ENCODE peak calls at places on chromosome 9, in five cellular contexts. Z is body of pancreas, S is cardiac muscle cell, C is GM10248, O is cardiac fibroblast. A is an unnamed sample.

GRCh38 chr9:101639785-101640437 is 45.1 kb upstream of the PPP3R2 start:
- DNase-seq in O (peak; percentile 5), Z (no peak), C (no peak), S (no peak), A (no peak)

GRCh38 chr9:137423810-137424291 is 658 bp downstream of the NOXA1 start:
- DNase-seq in S (no peak), Z (peak; percentile 84), O (no peak), C (no peak), A (no peak)

GRCh38 chr9:93617273-93617672 is 40.9 kb downstream of the PHF2 start:
- DNase-seq in C (no peak), Z (no peak), S (no peak), O (no peak), A (no peak)

GRCh38 chr9:79764377-79764776 is 192.6 kb downstream of the TLE4 start:
- DNase-seq in S (peak; percentile 83), O (peak; percentile 90), Z (peak; percentile 12), C (no peak), A (no peak)

GRCh38 chr9:104794070-104794469 is 30.1 kb downstream of the NIPSNAP3B start:
- DNase-seq in O (no peak), S (no peak), C (no peak), Z (no peak), A (no peak)

GRCh38 chr9:93081081-93081529 is 14.9 kb upstream of the CARD19 start:
- DNase-seq in S (peak; percentile 68), O (no peak), C (no peak), Z (no peak), A (no peak)

GRCh38 chr9:110543631-110544051 is 35.9 kb downstream of the SVEP1 start:
- DNase-seq in C (no peak), S (peak; percentile 90), Z (peak; percentile 16), O (peak; percentile 26), A (no peak)

GRCh38 chr9:32403567-32403966 is 19.1 kb downstream of the ACO1 start:
- DNase-seq in C (no peak), Z (no peak), O (peak; percentile 22), S (no peak), A (no peak)

GRCh38 chr9:69937358-69937757 is 106.3 kb upstream of the MAMDC2 start:
- DNase-seq in S (no peak), O (peak; percentile 73), Z (no peak), C (no peak), A (no peak)

GRCh38 chr9:114487607-114488300 is 17.5 kb downstream of the WHRN start:
- DNase-seq in S (peak; percentile 77), C (peak; percentile 70), Z (peak; percentile 69), O (peak; percentile 77), A (peak; percentile 27)

GRCh38 chr9:126722252-126722921 is 82.5 kb upstream of the ZBTB43 start:
- DNase-seq in C (peak; percentile 93), S (peak; percentile 70), Z (peak; percentile 79), O (peak; percentile 37), A (no peak)

GRCh38 chr9:75054373-75055001 is 26.4 kb upstream of the CARNMT1 start:
- DNase-seq in Z (no peak), C (no peak), S (peak; percentile 69), O (peak; percentile 14), A (no peak)

GRCh38 chr9:18268381-18268780 is 205.6 kb upstream of the ADAMTSL1 start:
- DNase-seq in Z (no peak), S (peak; percentile 79), C (no peak), O (peak; percentile 84), A (no peak)

GRCh38 chr9:16673171-16673570 is 197.3 kb downstream of the BNC2 start:
- DNase-seq in C (no peak), O (no peak), Z (no peak), S (no peak), A (no peak)

GRCh38 chr9:35333551-35333950 is 156.4 kb upstream of the RUSC2 start:
- DNase-seq in S (peak; percentile 62), C (no peak), O (peak; percentile 88), Z (no peak), A (no peak)

GRCh38 chr9:86671018-86671417 is 276.3 kb downstream of the GAS1 start:
- DNase-seq in O (no peak), C (no peak), S (no peak), Z (no peak), A (no peak)

GRCh38 chr9:995192-995591 is 18.7 kb downstream of the DMRT3 start:
- DNase-seq in O (no peak), S (no peak), Z (no peak), C (no peak), A (no peak)

GRCh38 chr9:15381491-15381890 is 41.2 kb upstream of the SNAPC3 start:
- DNase-seq in O (no peak), C (no peak), S (no peak), Z (no peak), A (no peak)

GRCh38 chr9:88949961-88950340 is 41.3 kb upstream of the S1PR3 start:
- DNase-seq in C (no peak), S (no peak), O (peak; percentile 42), Z (no peak), A (no peak)

GRCh38 chr9:87255437-87256155 is 242.1 kb upstream of the DAPK1 start:
- DNase-seq in Z (no peak), O (no peak), S (peak; percentile 78), C (no peak), A (no peak)

DNA sequence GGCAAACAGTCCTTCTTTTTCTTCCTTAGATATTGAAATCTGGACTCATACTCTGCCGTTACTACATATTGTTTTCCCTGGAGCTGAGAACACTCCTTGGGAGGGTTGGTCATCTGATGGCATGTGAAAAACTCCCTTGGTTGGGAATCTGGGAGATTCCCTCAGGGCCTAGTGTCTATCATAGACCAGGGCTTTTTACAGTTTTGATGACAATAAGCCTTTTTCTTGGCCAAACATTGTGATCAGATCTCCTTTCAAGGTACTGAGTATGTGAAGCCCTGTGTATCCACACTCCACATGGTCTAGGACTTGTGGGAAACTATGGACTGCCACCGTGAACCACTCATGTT is 32.9 kb downstream of the TMEM252 start:
- DNase-seq in Z (no peak), S (no peak), O (no peak), C (no peak), A (no peak)
- TF ChIP-seq CTCF in Z (no peak), S (no peak), O (no peak), C (no peak), A (no peak)

GRCh38 chr9:37753489-37754190 is at the start of gene TRMT10B:
- DNase-seq in O (peak; percentile 74), Z (peak; percentile 65), C (peak; percentile 89), S (peak; percentile 82), A (no peak)
- TF ChIP-seq CTCF in O (peak; percentile 24), Z (peak; percentile 6), C (no peak), S (peak; percentile 13), A (no peak)

GRCh38 chr9:98536542-98537173 is 172.1 kb downstream of the GABBR2 start:
- DNase-seq in O (peak; percentile 40), C (peak; percentile 59), Z (no peak), S (peak; percentile 15), A (no peak)
- TF ChIP-seq CTCF in O (peak; percentile 41), C (peak; percentile 58), Z (no peak), S (peak; percentile 37), A (peak; percentile 36)

GRCh38 chr9:6942406-6942805 is 184.6 kb downstream of the KDM4C start:
- DNase-seq in O (no peak), Z (no peak), S (no peak), C (no peak), A (no peak)

GRCh38 chr9:6944093-6944551 is 186.3 kb downstream of the KDM4C start:
- DNase-seq in Z (no peak), O (peak; percentile 90), S (peak; percentile 86), C (no peak), A (peak; percentile 56)

GRCh38 chr9:6943293-6943692 is 185.5 kb downstream of the KDM4C start:
- DNase-seq in S (no peak), Z (no peak), C (no peak), O (no peak), A (no peak)

GRCh38 chr9:6938873-6939272 is 181.1 kb downstream of the KDM4C start:
- DNase-seq in C (no peak), Z (no peak), S (no peak), O (no peak), A (no peak)

DNA sequence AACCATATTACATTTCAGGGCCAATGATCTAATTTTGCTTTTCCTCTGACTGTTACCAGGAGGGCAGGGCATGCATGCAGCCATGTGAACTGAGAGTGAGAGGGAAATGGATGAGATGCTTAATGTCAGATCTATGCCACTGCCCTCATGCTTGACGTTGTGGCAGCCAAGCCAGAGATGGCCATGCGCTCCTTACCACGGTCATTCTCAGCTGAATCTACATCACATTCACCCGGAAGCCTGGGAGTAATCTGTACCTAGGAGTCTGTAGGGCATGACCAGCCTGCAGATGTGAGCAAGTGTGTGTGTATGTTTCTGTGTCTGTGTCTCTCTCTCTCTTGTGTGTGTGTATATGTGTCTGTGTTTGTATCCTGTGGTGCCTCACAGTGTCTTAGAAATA is 183.8 kb downstream of the KDM4C start:
- DNase-seq in S (no peak), C (no peak), O (no peak), Z (no peak), A (no peak)
- TF ChIP-seq CTCF in S (no peak), C (no peak), O (no peak), Z (no peak), A (no peak)

GRCh38 chr9:135608999-135609317 is 30.4 kb downstream of the GLT6D1 start:
- DNase-seq in C (no peak), Z (no peak), O (no peak), S (no peak), A (no peak)

GRCh38 chr9:135608294-135608998 is 30.9 kb downstream of the GLT6D1 start:
- DNase-seq in S (no peak), C (no peak), O (no peak), Z (no peak), A (no peak)

GRCh38 chr9:135607401-135608293 is 31.7 kb downstream of the GLT6D1 start:
- DNase-seq in O (no peak), S (no peak), C (no peak), Z (no peak), A (no peak)

GRCh38 chr9:135610290-135611141 is 28.8 kb downstream of the GLT6D1 start:
- DNase-seq in S (no peak), Z (no peak), O (no peak), C (no peak), A (no peak)

GRCh38 chr9:135609366-135609955 is 29.9 kb downstream of the GLT6D1 start:
- DNase-seq in Z (no peak), S (no peak), C (no peak), O (no peak), A (no peak)
- TF ChIP-seq CTCF in Z (no peak), S (no peak), C (no peak), O (no peak), A (no peak)

A was measured in LNCaP clone FGC.